ENCODE peak calls at places on chromosomes 12 and 14, in four cellular contexts. O is HEK293T, U is GM12878, Q is K562. Y is an unnamed sample.
A peak's percentile ranks its signal among the peaks of the same experiment; 100 is the strongest.

GRCh38 chr14:53896773-53897172 is 59.9 kb downstream of the BMP4 start:
- DNase-seq in U (no peak), O (no peak), Q (no peak), Y (no peak)

GRCh38 chr12:127254420-127254955 is 1012.5 kb upstream of the TMEM132C start:
- DNase-seq in U (no peak), O (no peak), Q (no peak), Y (no peak)

GRCh38 chr12:27861428-27862167 is 81.6 kb upstream of the MANSC4 start:
- DNase-seq in O (no peak), U (peak; percentile 67), Q (no peak), Y (no peak)

GRCh38 chr12:122886851-122887816 is 8.8 kb downstream of the VPS37B start:
- DNase-seq in O (no peak), U (peak; percentile 84), Q (no peak), Y (no peak)

GRCh38 chr14:56118611-56119181 is 485 bp downstream of the PELI2 start:
- DNase-seq in Q (peak; percentile 19), U (no peak), O (no peak), Y (no peak)

GRCh38 chr12:106632797-106633450 is 50.1 kb downstream of the RFX4 start:
- DNase-seq in U (no peak), O (no peak), Q (no peak), Y (peak; percentile 9)

GRCh38 chr12:47753021-47754001 is 5.4 kb downstream of the RAPGEF3 start:
- DNase-seq in O (no peak), U (no peak), Q (no peak), Y (no peak)

GRCh38 chr12:12992418-12993175 is 7.5 kb downstream of the HEBP1 start:
- DNase-seq in U (no peak), O (no peak), Q (no peak), Y (peak; percentile 43)

GRCh38 chr14:64856528-64857445 is 22.9 kb downstream of the SPTB start:
- DNase-seq in U (no peak), Q (no peak), O (no peak), Y (no peak)

GRCh38 chr12:6200266-6201198 is at the start of gene CD9:
- DNase-seq in O (peak; percentile 76), U (no peak), Q (peak; percentile 87), Y (no peak)

GRCh38 chr12:31574803-31575573 is 15.9 kb downstream of the DENND5B start:
- DNase-seq in O (no peak), Q (no peak), U (no peak), Y (peak; percentile 23)

GRCh38 chr14:50139192-50139591 is 22.8 kb upstream of the VCPKMT start:
- DNase-seq in U (no peak), O (no peak), Q (no peak), Y (no peak)

GRCh38 chr12:116962783-116963356 is 52.1 kb downstream of the FBXW8 start:
- DNase-seq in O (no peak), Q (no peak), U (no peak), Y (no peak)

DNA sequence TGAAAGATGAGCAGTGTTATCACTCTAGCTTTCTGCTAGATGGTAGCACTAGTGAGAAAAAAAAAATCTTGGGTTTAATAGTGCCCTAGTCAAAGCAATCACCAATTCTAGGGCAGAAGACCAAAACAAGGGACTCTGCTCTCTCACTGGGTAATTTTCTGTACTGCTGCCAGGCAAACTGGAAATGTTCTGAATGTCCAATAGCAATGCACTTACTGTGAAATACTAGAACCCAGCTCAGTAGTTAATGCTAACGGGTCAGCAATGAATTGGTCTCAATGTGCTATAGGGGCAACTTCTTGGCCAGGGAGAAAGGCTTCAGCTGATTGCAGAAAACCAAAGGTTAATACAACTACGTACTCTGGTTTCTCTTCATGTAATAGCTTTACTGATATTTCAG is 2.2 kb downstream of the ATF7 start:
- DNase-seq in Q (no peak), O (no peak), U (no peak), Y (peak; percentile 52)
- TF ChIP-seq FOXK2 in Q (no peak), O (no peak), U (no peak), Y (no peak)

GRCh38 chr12:24118675-24119074 is 169.2 kb upstream of the SOX5 start:
- DNase-seq in O (no peak), U (no peak), Q (no peak), Y (no peak)

GRCh38 chr12:24109381-24110039 is 160.0 kb upstream of the SOX5 start:
- DNase-seq in O (peak; percentile 14), U (peak; percentile 37), Q (no peak), Y (peak; percentile 17)

GRCh38 chr12:24111101-24111500 is 161.6 kb upstream of the SOX5 start:
- DNase-seq in Q (no peak), O (no peak), U (no peak), Y (no peak)

GRCh38 chr12:24111591-24111990 is 162.1 kb upstream of the SOX5 start:
- DNase-seq in Q (no peak), U (no peak), O (no peak), Y (no peak)

DNA sequence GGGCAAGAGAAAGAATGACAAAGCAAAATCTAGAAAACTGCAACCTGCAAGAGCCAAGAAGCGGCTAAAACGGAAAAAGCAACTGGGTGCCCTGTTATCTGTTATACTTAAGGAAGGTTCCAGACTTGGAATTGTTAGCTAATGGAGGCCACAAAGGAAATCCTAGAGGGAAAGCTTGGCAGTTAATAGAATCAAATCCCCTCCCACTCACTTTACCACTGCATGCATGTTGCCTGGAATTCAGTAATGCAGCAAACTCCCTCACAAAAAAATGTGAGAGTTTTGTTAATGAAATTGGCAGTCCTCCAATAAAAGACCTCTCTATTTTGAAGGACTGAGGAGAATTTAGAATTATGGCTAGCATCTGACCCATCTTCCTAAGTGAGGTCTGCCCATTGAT is 164.2 kb upstream of the SOX5 start:
- DNase-seq in Q (no peak), O (no peak), U (no peak), Y (no peak)
- TF ChIP-seq FOXK2 in Q (no peak), O (no peak), U (no peak), Y (no peak)

GRCh38 chr12:124236651-124237050 is 58.2 kb upstream of the RFLNA start:
- DNase-seq in O (no peak), Q (no peak), U (no peak), Y (no peak)
- TF ChIP-seq FOXK2 in O (no peak), Q (no peak), U (no peak), Y (no peak)

DNA sequence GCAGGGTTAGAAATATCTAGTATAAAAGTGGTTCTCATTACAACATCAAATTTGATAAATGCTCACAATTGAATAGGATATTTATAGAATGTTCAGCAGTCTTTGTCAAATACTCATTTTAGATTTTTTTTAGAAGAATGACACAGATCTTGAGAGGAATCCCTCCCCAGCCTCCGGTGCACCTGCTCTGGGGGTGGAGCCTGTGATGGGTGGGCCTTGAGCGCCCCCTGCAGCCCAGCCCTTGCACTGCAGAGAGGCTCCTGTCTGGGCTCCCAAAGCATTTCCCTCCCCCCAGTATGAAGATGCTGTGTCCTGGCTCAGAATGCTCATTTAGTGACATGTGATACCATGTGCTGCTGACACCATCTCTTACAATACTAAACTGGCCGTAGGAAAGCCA is 792.3 kb downstream of the TMEM121 start:
- DNase-seq in U (no peak), Q (peak; percentile 53), O (no peak), Y (no peak)
- TF ChIP-seq FOXK2 in U (no peak), Q (no peak), O (no peak), Y (no peak)

Y was measured in HepG2.